ENCODE peak calls at places on chromosomes 16 and 17, in seven cellular contexts. Z is A549, K is OCI-LY7, G is epithelial cell of esophagus, E is PC-9, I is uterus, L is A673. M is an unnamed sample.

GRCh38 chr17:7644768-7645167 is 6.0 kb upstream of the ATP1B2 start:
- DNase-seq in Z (no peak), K (no peak), G (no peak), E (no peak), I (no peak), L (no peak), M (no peak)

GRCh38 chr17:17840751-17841591 is 4.2 kb upstream of the SREBF1 start:
- DNase-seq in Z (no peak), K (peak), G (peak), E (peak), I (no peak), L (no peak), M (no peak)

GRCh38 chr16:87729266-87729954 is 36.4 kb downstream of the KLHDC4 start:
- DNase-seq in Z (no peak), K (peak), G (no peak), E (no peak), I (no peak), L (no peak), M (no peak)

GRCh38 chr17:15981646-15982580 is 17.6 kb downstream of the ZSWIM7 start:
- DNase-seq in Z (peak), K (no peak), G (peak), E (peak), I (no peak), L (no peak), M (no peak)

GRCh38 chr17:59840329-59840907 is 52.3 kb downstream of the TUBD1 start:
- DNase-seq in Z (peak), K (no peak), G (peak), E (no peak), I (no peak), L (no peak), M (no peak)

GRCh38 chr17:48576479-48577309 is 1.5 kb downstream of the HOXB4 start:
- DNase-seq in Z (no peak), K (no peak), G (peak), E (no peak), I (peak), L (peak), M (no peak)

GRCh38 chr16:86966781-86967180 is 350.4 kb downstream of the C16orf95 start:
- DNase-seq in Z (no peak), K (no peak), G (no peak), E (no peak), I (no peak), L (no peak), M (no peak)

GRCh38 chr17:13940858-13941665 is 128.2 kb upstream of the COX10 start:
- DNase-seq in Z (peak), K (no peak), G (peak), E (no peak), I (no peak), L (no peak), M (no peak)

GRCh38 chr17:20226814-20227482 is 217.8 kb downstream of the SPECC1 start:
- DNase-seq in Z (peak), K (peak), G (peak), E (peak), I (peak), L (peak), M (no peak)

GRCh38 chr16:23145186-23145585 is 4.1 kb downstream of the USP31 start:
- DNase-seq in Z (no peak), K (no peak), G (peak), E (no peak), I (no peak), L (peak), M (no peak)

GRCh38 chr17:27533874-27534815 is 77.9 kb downstream of the KSR1 start:
- DNase-seq in Z (peak), K (no peak), G (peak), E (peak), I (no peak), L (no peak), M (no peak)

GRCh38 chr17:56549501-56549900 is 44.0 kb upstream of the NOG start:
- DNase-seq in Z (no peak), K (no peak), G (no peak), E (no peak), I (no peak), L (no peak), M (no peak)

GRCh38 chr17:15963670-15964110 is 18.8 kb downstream of the ADORA2B start:
- DNase-seq in Z (peak), K (no peak), G (peak), E (peak), I (no peak), L (no peak), M (no peak)

GRCh38 chr17:2691965-2692780 is 19.4 kb downstream of the CLUH start:
- DNase-seq in Z (no peak), K (no peak), G (no peak), E (no peak), I (no peak), L (no peak), M (no peak)

GRCh38 chr16:66260522-66261290 is 105.8 kb upstream of the CDH5 start:
- DNase-seq in Z (no peak), K (no peak), G (no peak), E (no peak), I (no peak), L (no peak), M (no peak)

GRCh38 chr17:11608396-11608795 is 10.1 kb downstream of the DNAH9 start:
- DNase-seq in Z (peak), K (no peak), G (no peak), E (no peak), I (peak), L (peak), M (peak)

GRCh38 chr16:8374586-8374985 is 215.7 kb downstream of the TMEM114 start:
- DNase-seq in Z (no peak), K (no peak), G (no peak), E (no peak), I (no peak), L (no peak), M (no peak)

GRCh38 chr17:33118391-33118790 is 126.7 kb downstream of the SPACA3 start:
- DNase-seq in Z (no peak), K (no peak), G (no peak), E (no peak), I (no peak), L (no peak), M (no peak)

GRCh38 chr16:11316331-11317015 is 28.8 kb upstream of the RMI2 start:
- DNase-seq in Z (no peak), K (no peak), G (no peak), E (no peak), I (no peak), L (no peak), M (no peak)

GRCh38 chr17:30565073-30565935 is 88.1 kb downstream of the GOSR1 start:
- DNase-seq in Z (peak), K (no peak), G (peak), E (peak), I (no peak), L (peak), M (no peak)

GRCh38 chr17:34567665-34568064 is 11.7 kb upstream of the TMEM132E start:
- DNase-seq in Z (no peak), K (no peak), G (no peak), E (no peak), I (no peak), L (no peak), M (no peak)

GRCh38 chr17:31663576-31663975 is 195.5 kb downstream of the COPRS start:
- DNase-seq in Z (peak), K (no peak), G (peak), E (no peak), I (no peak), L (no peak), M (no peak)

GRCh38 chr17:29645516-29646051 is 22.9 kb upstream of the CORO6 start:
- DNase-seq in Z (no peak), K (no peak), G (no peak), E (no peak), I (peak), L (no peak), M (peak)

GRCh38 chr17:79834575-79835469 is 4.4 kb downstream of the CBX4 start:
- DNase-seq in Z (peak), K (peak), G (no peak), E (no peak), I (no peak), L (peak), M (no peak)

GRCh38 chr17:61878984-61879612 is 15.8 kb upstream of the BRIP1 start:
- DNase-seq in Z (no peak), K (no peak), G (no peak), E (no peak), I (no peak), L (no peak), M (no peak)

GRCh38 chr16:27665881-27666280 is 115.9 kb downstream of the KATNIP start:
- DNase-seq in Z (no peak), K (no peak), G (no peak), E (no peak), I (no peak), L (no peak), M (no peak)

GRCh38 chr17:6661464-6661848 is 9.9 kb downstream of the C17orf100 start:
- DNase-seq in Z (no peak), K (no peak), G (no peak), E (no peak), I (no peak), L (no peak), M (no peak)

GRCh38 chr17:37820313-37821024 is 75.6 kb upstream of the HNF1B start:
- DNase-seq in Z (no peak), K (peak), G (no peak), E (no peak), I (no peak), L (no peak), M (no peak)

GRCh38 chr16:28587386-28587785 is 9.5 kb downstream of the SULT1A2 start:
- DNase-seq in Z (peak), K (no peak), G (peak), E (peak), I (no peak), L (no peak), M (no peak)

DNA sequence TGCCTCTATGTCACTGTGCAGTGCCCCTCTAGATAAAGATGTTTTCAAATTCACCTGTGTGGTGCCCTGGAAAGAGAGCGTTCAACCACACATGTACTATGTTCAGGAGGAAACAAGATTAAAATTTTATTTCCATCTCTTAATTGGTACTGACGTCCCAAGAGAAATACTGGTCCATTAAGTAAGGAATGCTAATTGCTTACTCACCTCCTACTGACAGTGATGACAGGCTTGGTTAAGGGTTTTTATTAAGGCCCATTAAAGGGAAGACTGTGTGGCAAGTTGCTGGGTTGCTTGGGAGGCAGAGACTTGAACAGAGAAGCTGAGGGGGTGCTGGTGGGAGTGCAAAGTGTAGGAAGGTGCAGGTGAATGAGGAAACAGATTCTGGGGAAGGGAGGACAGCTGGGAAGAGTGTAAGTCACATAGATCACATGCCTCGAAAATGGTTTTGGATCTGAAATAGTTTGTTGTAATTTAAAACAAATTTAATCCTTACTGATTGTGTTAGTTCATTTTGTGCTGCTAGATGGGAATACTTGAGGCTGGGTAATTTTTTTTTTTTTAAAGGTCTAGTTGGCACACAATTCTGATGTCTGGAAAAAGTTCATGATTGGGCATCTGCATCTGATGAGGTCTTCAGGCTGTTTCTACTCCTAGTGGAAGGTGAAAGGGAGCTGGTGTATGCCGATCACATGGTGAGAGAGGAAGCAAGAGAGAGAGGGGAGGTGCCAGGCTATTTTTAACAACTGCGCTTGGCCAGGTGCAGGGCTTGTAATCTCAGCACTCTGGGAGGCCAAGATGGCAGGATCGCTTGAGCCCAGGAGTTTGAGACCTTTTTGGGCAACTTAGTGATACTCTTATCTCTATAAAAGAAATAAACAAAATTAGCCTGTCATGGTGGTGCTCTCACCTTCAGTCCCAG is 140.5 kb downstream of the CACNG3 start:
- DNase-seq in Z (no peak), K (peak), G (no peak), E (no peak), I (no peak), L (peak), M (no peak)
- TF ChIP-seq CTCF in Z (no peak), K (no peak), G (no peak), E (no peak), I (no peak), L (no peak), M (no peak)

GRCh38 chr17:82845163-82845807 is 5.5 kb upstream of the ZNF750 start:
- DNase-seq in Z (no peak), K (no peak), G (no peak), E (no peak), I (no peak), L (no peak), M (no peak)

GRCh38 chr17:82844796-82845162 is 5.0 kb upstream of the ZNF750 start:
- DNase-seq in Z (no peak), K (no peak), G (no peak), E (no peak), I (no peak), L (no peak), M (no peak)

GRCh38 chr17:82843904-82844640 is 4.2 kb upstream of the ZNF750 start:
- DNase-seq in Z (no peak), K (no peak), G (no peak), E (no peak), I (no peak), L (no peak), M (no peak)

GRCh38 chr17:82848022-82848592 is 8.3 kb upstream of the ZNF750 start:
- DNase-seq in Z (no peak), K (no peak), G (peak), E (peak), I (peak), L (no peak), M (no peak)

DNA sequence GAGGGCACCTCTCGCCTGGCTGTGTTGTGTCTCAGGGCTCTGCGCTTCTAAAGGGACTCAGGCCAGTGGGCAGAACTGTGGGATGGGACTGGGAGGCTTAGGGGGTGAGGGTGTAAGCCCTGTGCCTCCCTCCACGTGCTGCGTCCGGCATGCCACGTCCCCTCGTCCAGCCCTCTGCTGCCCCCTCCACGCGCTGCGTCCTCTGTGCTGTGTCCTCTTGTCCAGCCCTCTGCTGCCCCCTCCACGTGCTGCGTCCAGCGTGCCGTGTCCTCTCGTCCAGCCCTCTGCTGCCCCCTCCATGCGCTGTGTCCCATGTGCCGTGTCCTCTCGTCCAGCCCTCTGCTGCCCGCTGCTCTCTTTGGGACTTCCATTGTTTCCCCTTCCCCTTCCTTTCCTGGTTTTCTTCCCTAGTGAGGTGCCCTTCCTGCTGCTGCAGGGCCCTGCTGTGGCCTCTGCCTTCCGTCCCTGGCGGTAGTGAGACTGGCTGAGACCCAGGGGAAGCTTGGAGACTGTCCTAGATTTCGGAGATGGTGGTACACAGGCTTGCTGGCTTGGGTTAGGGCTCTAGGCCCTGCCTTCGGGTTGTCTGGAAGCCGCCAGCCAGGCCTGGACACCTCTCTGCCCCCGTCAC is 6.4 kb upstream of the ZNF750 start:
- DNase-seq in Z (no peak), K (no peak), G (no peak), E (no peak), I (no peak), L (no peak), M (no peak)
- TF ChIP-seq CTCF in Z (no peak), K (no peak), G (no peak), E (no peak), I (no peak), L (no peak), M (no peak)

GRCh38 chr16:1929578-1930337 is 11.5 kb upstream of the HS3ST6 start:
- DNase-seq in Z (peak), K (peak), G (peak), E (peak), I (peak), L (peak), M (no peak)

GRCh38 chr16:1930338-1930720 is 12.1 kb upstream of the HS3ST6 start:
- DNase-seq in Z (no peak), K (no peak), G (no peak), E (no peak), I (no peak), L (no peak), M (no peak)

GRCh38 chr16:1933097-1933661 is 9.8 kb downstream of the MSRB1 start:
- DNase-seq in Z (no peak), K (no peak), G (no peak), E (no peak), I (no peak), L (no peak), M (no peak)

GRCh38 chr16:1929105-1929504 is 10.9 kb upstream of the HS3ST6 start:
- DNase-seq in Z (peak), K (peak), G (no peak), E (peak), I (peak), L (peak), M (no peak)

DNA sequence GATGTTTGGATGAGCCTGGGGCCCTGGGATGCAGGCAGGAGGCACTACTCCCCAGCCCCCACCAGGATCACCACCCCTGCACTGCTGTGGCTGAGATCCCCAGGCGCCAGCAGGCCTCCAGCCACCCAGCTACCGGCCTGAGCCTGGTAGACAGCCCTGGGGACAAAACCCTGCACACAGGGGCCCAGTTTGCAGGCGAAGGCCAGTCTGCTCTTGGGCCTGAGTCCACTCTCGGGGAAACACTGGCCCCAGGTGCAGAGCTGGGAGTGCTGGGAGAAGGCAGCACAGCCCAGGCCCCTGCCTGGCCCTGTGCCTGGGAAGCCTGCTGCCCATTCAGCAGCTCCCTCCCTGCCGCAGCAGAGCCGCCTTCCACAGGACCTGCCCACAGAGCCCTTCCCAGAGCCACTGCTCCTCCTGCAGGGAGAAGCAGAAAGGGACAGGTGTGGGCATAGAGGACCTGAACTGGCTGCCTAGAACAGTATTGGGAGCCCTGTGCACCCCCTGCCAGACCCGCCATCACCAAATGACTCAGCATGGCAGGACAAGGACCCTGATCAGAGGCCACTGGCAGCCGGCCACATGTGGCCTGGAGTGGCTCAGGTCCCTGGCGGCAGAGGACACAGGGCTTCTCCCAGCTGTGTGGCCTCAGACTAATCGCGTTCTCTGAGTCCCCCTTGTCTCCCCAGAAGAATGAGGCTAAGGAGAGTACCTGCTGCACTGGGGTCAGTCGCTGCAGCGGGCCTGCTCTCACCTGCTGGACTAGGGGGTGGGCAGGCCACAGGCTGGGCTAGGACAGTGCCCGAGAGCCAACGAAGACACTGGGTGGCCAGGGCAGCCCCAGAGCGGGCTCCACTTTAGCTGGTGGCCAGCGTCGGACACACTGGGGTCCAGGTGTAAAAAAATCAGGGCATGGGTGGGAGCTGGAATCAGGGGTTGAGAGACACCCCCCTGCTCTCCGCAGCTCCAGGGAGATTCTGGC is 10.7 kb downstream of the MSRB1 start:
- DNase-seq in Z (peak), K (no peak), G (peak), E (peak), I (no peak), L (no peak), M (no peak)
- TF ChIP-seq CTCF in Z (peak), K (no peak), G (peak), E (no peak), I (no peak), L (no peak), M (peak)

GRCh38 chr17:49976828-49977202 is 7.8 kb downstream of the DLX4 start:
- DNase-seq in Z (no peak), K (no peak), G (no peak), E (no peak), I (no peak), L (no peak), M (no peak)
- TF ChIP-seq CTCF in Z (no peak), K (no peak), G (no peak), E (no peak), I (no peak), L (no peak), M (no peak)

DNA sequence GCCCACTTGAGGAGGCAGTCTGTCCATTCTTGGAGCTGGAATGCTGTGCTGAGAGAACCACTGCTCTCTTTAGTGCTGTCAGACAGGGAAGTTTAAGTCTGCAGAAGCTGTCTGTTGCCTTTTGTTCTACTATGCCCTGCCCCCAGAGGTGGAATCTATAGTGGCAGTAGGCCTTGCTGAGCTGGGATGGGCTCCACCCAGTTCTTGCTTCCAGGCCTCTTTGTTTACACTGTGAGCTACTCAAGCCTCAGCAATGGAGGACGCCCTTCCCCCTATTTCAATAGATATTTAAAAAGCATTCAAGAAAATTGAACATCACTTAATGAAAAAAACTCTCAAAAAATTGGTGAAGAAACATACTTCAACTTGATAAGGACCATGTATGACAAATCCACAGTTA is 313.5 kb downstream of the PHKB start:
- DNase-seq in Z (peak), K (no peak), G (peak), E (peak), I (no peak), L (peak), M (peak)
- TF ChIP-seq CTCF in Z (no peak), K (no peak), G (peak), E (peak), I (no peak), L (no peak), M (peak)

GRCh38 chr17:63993368-63993990 is 4.7 kb upstream of the PRR29 start:
- DNase-seq in Z (no peak), K (peak), G (peak), E (no peak), I (no peak), L (no peak), M (no peak)
- TF ChIP-seq CTCF in Z (no peak), K (no peak), G (no peak), E (no peak), I (no peak), L (no peak), M (no peak)

GRCh38 chr16:88910284-88911147 is 44.1 kb upstream of the PABPN1L start:
- DNase-seq in Z (no peak), K (no peak), G (no peak), E (no peak), I (no peak), L (no peak), M (no peak)
- TF ChIP-seq CTCF in Z (no peak), K (no peak), G (no peak), E (no peak), I (no peak), L (no peak), M (no peak)

M was measured in LNCaP clone FGC.